ENCODE peak calls at places on chromosomes 1 and 21, in four cellular contexts. H is K562, P is GM12878, I is HepG2. F is an unnamed sample.

GRCh38 chr21:42466700-42467612 is 29.1 kb downstream of the RSPH1 start:
- DNase-seq in H (peak; percentile 67), P (no peak), I (peak; percentile 6), F (peak; percentile 19)

GRCh38 chr1:1614204-1614953 is 921 bp upstream of the MIB2 start:
- DNase-seq in H (peak; percentile 56), P (no peak), I (peak; percentile 49), F (no peak)

GRCh38 chr1:207993477-207994445 is 82.8 kb upstream of the CD34 start:
- DNase-seq in H (peak; percentile 60), P (no peak), I (no peak), F (peak; percentile 12)

GRCh38 chr1:217139513-217139912 is 416.3 kb upstream of the ESRRG start:
- DNase-seq in H (no peak), P (no peak), I (no peak), F (no peak)

GRCh38 chr1:218459878-218460277 is 114.7 kb downstream of the TGFB2 start:
- DNase-seq in H (no peak), P (no peak), I (peak; percentile 9), F (peak; percentile 78)

GRCh38 chr21:32468567-32469175 is 56.2 kb downstream of the EVA1C start:
- DNase-seq in H (no peak), P (no peak), I (no peak), F (no peak)

GRCh38 chr1:155873860-155874259 is 14.5 kb downstream of the SYT11 start:
- DNase-seq in H (no peak), P (no peak), I (no peak), F (no peak)

GRCh38 chr21:34762761-34763160 is 94.0 kb downstream of the CLIC6 start:
- DNase-seq in H (no peak), P (no peak), I (no peak), F (no peak)

GRCh38 chr21:39347537-39347936 is 1.4 kb downstream of the HMGN1 start:
- DNase-seq in H (no peak), P (no peak), I (no peak), F (no peak)

GRCh38 chr1:52125727-52126359 is 16.0 kb upstream of the ZFYVE9 start:
- DNase-seq in H (no peak), P (no peak), I (no peak), F (no peak)

GRCh38 chr1:104156804-104157203 is 407.1 kb downstream of the AMY1C start:
- DNase-seq in H (no peak), P (no peak), I (no peak), F (no peak)

GRCh38 chr1:33860671-33861070 is 3.2 kb upstream of the HMGB4 start:
- DNase-seq in H (no peak), P (no peak), I (no peak), F (no peak)

GRCh38 chr1:173137116-173137515 is 70.0 kb downstream of the TNFSF4 start:
- DNase-seq in H (no peak), P (no peak), I (no peak), F (no peak)

GRCh38 chr1:16076003-16076870 is 2.8 kb upstream of the FAM131C start:
- DNase-seq in H (peak; percentile 75), P (no peak), I (no peak), F (peak; percentile 90)

DNA sequence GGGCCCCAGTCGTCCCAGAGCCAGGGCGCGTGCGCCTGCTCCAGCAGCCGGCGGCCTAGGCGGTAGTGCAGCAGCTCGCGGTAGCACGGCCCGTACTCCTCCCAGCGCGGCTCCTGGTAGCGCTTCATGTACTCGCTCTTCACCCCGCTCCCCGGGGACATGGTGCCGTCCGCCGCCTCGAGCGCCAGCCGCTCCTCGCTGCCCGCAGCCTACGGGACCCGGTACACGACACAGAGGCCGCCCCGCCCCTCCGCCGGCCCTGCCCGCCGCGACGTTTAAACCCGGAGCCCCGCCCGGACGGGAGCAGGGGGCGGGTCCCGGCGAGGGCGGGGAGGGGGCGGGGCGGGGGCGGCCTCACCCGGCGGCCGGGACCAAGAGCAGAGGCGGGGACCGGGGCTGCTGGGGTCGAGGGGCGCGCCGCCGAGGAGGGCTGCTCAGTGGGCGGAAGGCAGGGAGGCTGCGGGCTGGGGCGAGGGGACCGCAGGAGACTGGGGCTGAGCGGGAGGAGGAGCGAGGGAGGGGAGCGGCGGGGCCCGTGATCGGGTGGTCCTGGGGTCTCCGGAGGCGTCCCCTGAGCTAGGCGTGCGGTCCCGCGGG is 444 bp downstream of the CCSAP start:
- DNase-seq in H (peak; percentile 97), P (no peak), I (peak; percentile 51), F (peak; percentile 81)
- TF ChIP-seq REST in H (no peak), P (no peak), I (no peak), F (no peak)

DNA sequence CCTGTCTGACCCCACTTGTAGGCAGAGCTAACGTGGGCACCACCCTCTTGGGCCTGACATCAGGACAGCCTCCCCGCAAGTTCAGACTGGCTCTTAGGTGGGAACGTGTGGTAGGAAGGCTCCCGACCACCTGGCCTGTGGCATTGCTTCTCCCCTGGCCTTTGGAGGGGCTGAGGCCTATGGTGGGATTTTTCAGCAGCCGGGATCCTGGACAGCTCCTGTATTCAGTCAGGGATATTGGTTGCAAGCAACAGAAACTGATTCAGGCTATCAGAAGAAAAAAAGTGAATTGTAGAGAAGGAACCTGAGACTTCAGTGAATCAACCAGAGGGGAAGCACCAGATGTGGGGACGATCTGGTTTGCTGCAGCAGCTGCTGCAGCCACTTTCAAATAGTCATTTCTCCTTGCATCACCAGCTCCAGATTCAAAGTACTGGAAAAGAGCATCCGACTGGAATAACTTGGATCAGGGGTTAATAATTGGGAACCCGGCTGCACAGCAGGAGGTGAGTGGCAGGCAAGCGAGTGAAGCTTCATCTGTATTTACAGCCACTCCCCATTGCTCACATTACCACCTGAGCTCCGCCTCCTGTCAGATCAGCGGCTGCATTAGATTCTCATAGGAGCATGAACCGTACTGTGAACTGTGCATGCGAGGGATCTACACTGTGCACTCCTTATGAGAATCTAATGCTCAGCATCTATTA is 5.9 kb downstream of the RNF186 start:
- DNase-seq in H (no peak), P (no peak), I (no peak), F (no peak)
- TF ChIP-seq BHLHE40 in H (no peak), P (no peak), I (no peak), F (no peak)

GRCh38 chr1:39842030-39842678 is 41.1 kb downstream of the TRIT1 start:
- DNase-seq in H (no peak), P (no peak), I (no peak), F (no peak)

GRCh38 chr1:39847940-39848339 is 35.4 kb downstream of the TRIT1 start:
- DNase-seq in H (no peak), P (no peak), I (no peak), F (no peak)

GRCh38 chr1:39842726-39843305 is 40.5 kb downstream of the TRIT1 start:
- DNase-seq in H (no peak), P (no peak), I (no peak), F (no peak)

GRCh38 chr1:39849203-39849602 is 34.1 kb downstream of the TRIT1 start:
- DNase-seq in H (no peak), P (no peak), I (no peak), F (no peak)

DNA sequence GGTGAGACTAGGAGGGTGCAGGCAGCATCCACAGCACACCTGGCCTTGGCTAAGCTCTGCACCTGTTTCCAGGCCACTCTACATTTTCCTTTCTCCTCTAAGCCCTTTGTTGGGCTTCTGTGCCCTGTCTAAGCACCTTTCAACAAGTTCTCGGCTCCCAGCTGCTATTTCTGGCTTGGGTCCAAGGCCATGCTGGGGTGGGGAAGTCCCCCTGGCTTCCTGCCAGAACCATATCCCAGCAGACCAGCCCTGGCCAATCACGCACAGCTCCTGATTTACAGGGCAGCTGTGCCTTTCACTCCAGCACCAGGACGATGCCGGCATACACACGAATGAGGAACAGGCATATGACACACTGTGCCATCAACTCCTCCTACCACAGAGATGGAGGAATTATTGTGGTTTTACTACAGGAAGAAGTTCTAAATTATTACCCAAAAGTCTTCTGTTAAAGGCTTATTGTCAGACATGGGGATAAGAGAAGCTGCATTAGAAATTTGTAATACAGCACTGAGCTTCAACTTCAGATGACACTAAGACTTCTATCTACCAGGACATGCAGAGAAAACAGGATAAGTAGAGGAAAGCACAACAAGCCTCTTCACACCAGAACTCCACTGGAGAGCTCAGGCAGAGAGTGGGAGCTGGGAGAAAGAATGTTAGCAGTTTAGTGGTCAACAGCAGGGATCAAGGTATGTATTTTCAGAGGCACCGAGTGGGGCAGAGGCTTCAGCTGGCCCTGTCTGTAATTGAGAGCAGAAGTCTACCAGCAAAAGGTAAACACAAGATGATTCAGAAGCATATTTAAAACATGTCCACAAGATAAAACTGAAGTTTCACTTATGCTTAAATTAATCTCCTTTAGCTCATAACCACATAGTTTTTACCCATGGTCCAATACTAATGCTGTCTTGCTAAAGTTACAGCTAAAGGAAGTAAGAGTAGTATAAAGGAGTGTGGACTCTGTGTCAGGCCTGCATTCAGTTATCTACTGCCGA is 37.4 kb downstream of the TRIT1 start:
- DNase-seq in H (peak; percentile 43), P (peak; percentile 66), I (peak; percentile 66), F (no peak)
- TF ChIP-seq REST in H (no peak), P (no peak), I (no peak), F (no peak)

GRCh38 chr1:115029526-115029925 is at the start of gene TSHB:
- DNase-seq in H (no peak), P (no peak), I (no peak), F (no peak)

GRCh38 chr1:115021145-115021544 is 8.5 kb upstream of the TSHB start:
- DNase-seq in H (no peak), P (no peak), I (no peak), F (no peak)

GRCh38 chr1:115023593-115023992 is 6.0 kb upstream of the TSHB start:
- DNase-seq in H (no peak), P (no peak), I (no peak), F (no peak)
- TF ChIP-seq BHLHE40 in H (no peak), P (no peak), I (no peak), F (no peak)

F was measured in A549.